ENCODE peak calls at places on chromosomes 16 and 17, in six cellular contexts. C, W, B, D, P and I are unnamed samples.

GRCh38 chr17:43723697-43724359 is 34.8 kb downstream of the SOST start:
- DNase-seq in C (no peak), W (peak; percentile 27), B (no peak), D (no peak), P (peak; percentile 17), I (no peak)

GRCh38 chr16:10961231-10961630 is 16.9 kb downstream of the CLEC16A start:
- DNase-seq in C (no peak), W (no peak), B (no peak), D (no peak), P (no peak), I (no peak)

GRCh38 chr17:4903051-4903818 is at the start of gene CHRNE:
- DNase-seq in C (peak; percentile 37), W (peak; percentile 87), B (peak; percentile 91), D (peak; percentile 65), P (peak; percentile 80), I (peak; percentile 91)

GRCh38 chr17:81427446-81428120 is 32.3 kb downstream of the BAHCC1 start:
- DNase-seq in C (no peak), W (no peak), B (no peak), D (no peak), P (no peak), I (no peak)

GRCh38 chr17:28368306-28368831 is 1.7 kb downstream of the VTN start:
- DNase-seq in C (no peak), W (no peak), B (no peak), D (no peak), P (peak; percentile 88), I (no peak)

GRCh38 chr16:14502932-14503741 is 126.9 kb downstream of the PARN start:
- DNase-seq in C (peak; percentile 79), W (no peak), B (no peak), D (no peak), P (no peak), I (no peak)

GRCh38 chr17:34306466-34306865 is 12.8 kb upstream of the CCL8 start:
- DNase-seq in C (no peak), W (no peak), B (peak; percentile 51), D (no peak), P (no peak), I (peak; percentile 51)

GRCh38 chr17:42675984-42676423 is 790 bp downstream of the PLEKHH3 start:
- DNase-seq in C (no peak), W (no peak), B (peak; percentile 49), D (peak; percentile 65), P (no peak), I (no peak)

GRCh38 chr16:68737046-68737729 is at the start of gene CDH1:
- DNase-seq in C (no peak), W (peak; percentile 73), B (peak; percentile 99), D (no peak), P (no peak), I (peak; percentile 86)

GRCh38 chr17:7750321-7750821 is 32.8 kb downstream of the DNAH2 start:
- DNase-seq in C (no peak), W (no peak), B (no peak), D (no peak), P (no peak), I (no peak)

GRCh38 chr16:17369441-17369951 is 101.3 kb downstream of the XYLT1 start:
- DNase-seq in C (peak; percentile 53), W (no peak), B (no peak), D (no peak), P (no peak), I (no peak)

GRCh38 chr17:50396261-50397110 is 837 bp downstream of the LRRC59 start:
- DNase-seq in C (no peak), W (no peak), B (no peak), D (peak; percentile 55), P (peak; percentile 38), I (no peak)

GRCh38 chr16:85687651-85688471 is 893 bp downstream of the GINS2 start:
- DNase-seq in C (no peak), W (no peak), B (no peak), D (peak; percentile 33), P (no peak), I (no peak)

GRCh38 chr17:77313831-77314230 is 173.1 kb downstream of the SEC14L1 start:
- DNase-seq in C (no peak), W (no peak), B (no peak), D (no peak), P (no peak), I (no peak)

GRCh38 chr17:77310336-77310735 is 169.6 kb downstream of the SEC14L1 start:
- DNase-seq in C (no peak), W (no peak), B (no peak), D (no peak), P (no peak), I (no peak)

GRCh38 chr17:77312786-77313599 is 172.2 kb downstream of the SEC14L1 start:
- DNase-seq in C (no peak), W (no peak), B (no peak), D (no peak), P (peak; percentile 66), I (no peak)

GRCh38 chr17:77311371-77311981 is 170.7 kb downstream of the SEC14L1 start:
- DNase-seq in C (no peak), W (no peak), B (no peak), D (no peak), P (no peak), I (no peak)

GRCh38 chr17:77312061-77312684 is 171.4 kb downstream of the SEC14L1 start:
- DNase-seq in C (no peak), W (no peak), B (no peak), D (no peak), P (no peak), I (no peak)
- TF ChIP-seq ATF3 in C (no peak), W (no peak), B (no peak), D (no peak), P (no peak), I (no peak)

GRCh38 chr17:3448059-3448630 is 14.5 kb upstream of the OR1E2 start:
- DNase-seq in C (no peak), W (no peak), B (no peak), D (no peak), P (no peak), I (no peak)

DNA sequence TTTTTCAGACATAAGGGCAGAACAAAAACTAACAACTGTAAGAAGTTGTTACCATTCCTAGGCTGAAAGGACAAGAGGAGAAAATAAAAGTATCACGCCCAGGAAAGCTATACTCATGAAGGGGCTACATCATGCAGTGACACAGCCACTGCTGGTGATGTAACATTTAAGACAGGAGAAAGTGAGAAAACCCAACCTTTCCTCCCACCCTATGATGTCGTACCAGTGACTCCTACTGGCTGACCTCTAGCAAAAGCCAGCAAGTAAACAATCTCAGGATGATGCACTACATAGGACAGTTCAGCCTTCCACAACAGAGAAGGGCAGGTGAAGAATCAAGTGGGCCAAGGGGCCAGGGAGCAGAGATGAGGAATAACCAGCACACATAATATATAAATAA is 14.0 kb upstream of the OR1E2 start:
- DNase-seq in C (no peak), W (peak; percentile 34), B (peak; percentile 21), D (no peak), P (peak; percentile 6), I (no peak)
- TF ChIP-seq ATF3 in C (no peak), W (no peak), B (no peak), D (peak; percentile 56), P (no peak), I (peak; percentile 26)

GRCh38 chr17:71412803-71413202 is 708.0 kb upstream of the SOX9 start:
- DNase-seq in C (no peak), W (peak; percentile 93), B (no peak), D (no peak), P (no peak), I (no peak)
- TF ChIP-seq ATF3 in C (no peak), W (no peak), B (no peak), D (no peak), P (no peak), I (no peak)

GRCh38 chr17:69638516-69638915 is 224.0 kb downstream of the MAP2K6 start:
- DNase-seq in C (no peak), W (no peak), B (no peak), D (no peak), P (no peak), I (no peak)
- TF ChIP-seq ATF3 in C (no peak), W (no peak), B (no peak), D (no peak), P (no peak), I (no peak)

GRCh38 chr17:59688008-59688407 is 19.2 kb downstream of the PTRH2 start:
- DNase-seq in C (no peak), W (no peak), B (no peak), D (no peak), P (no peak), I (no peak)

GRCh38 chr17:59680314-59680713 is 26.9 kb downstream of the PTRH2 start:
- DNase-seq in C (no peak), W (no peak), B (no peak), D (no peak), P (no peak), I (no peak)

GRCh38 chr17:59683283-59683682 is 23.9 kb downstream of the PTRH2 start:
- DNase-seq in C (no peak), W (no peak), B (no peak), D (no peak), P (no peak), I (no peak)

DNA sequence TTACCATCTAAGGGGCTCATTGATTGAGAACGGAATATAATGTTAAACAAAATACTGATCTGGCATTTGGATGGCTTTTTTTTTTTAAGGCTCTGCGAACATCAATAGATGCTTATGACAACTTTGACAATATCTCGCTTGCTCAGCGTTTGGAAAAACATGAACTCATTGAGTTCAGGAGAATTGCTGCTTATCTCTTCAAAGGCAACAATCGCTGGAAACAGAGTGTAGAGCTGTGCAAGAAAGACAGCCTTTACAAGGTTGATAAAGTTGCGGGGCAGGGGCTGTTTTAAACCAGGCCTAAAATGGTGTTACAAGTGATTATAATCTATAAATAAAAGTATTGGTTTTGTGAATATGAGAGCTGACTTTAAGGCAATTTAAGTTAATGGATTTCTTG is 22.3 kb downstream of the PTRH2 start:
- DNase-seq in C (no peak), W (no peak), B (no peak), D (peak; percentile 55), P (no peak), I (no peak)
- TF ChIP-seq ATF3 in C (no peak), W (no peak), B (no peak), D (peak; percentile 36), P (no peak), I (no peak)

DNA sequence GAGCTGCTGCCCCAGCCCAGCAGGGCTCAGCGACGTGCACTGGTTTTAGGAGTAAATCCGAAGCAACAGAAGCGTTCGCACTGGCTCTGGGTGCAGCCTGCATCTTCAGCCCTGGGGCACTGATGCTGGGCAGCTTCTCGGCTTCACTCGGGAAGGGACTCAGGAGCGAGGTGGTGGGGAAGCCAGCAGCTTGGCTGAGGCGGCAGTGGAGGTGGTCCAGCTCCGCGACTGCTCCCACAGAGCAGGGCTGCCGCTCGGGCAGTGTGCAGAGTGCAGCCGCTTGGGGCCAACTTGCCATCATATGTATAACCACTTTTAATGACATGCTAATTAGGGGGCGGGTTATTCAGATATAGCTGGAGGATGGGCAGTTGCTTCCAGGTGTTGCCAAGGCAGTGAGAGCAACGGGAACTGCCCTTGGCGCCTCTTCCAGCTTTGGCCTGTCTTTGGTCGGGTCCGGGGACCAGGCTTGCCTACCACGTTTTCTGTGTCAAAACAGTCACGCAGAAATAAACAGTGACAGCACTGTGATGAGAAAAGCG is 26.7 kb downstream of the METRNL start:
- DNase-seq in C (no peak), W (no peak), B (no peak), D (no peak), P (no peak), I (no peak)
- TF ChIP-seq ATF3 in C (no peak), W (no peak), B (no peak), D (no peak), P (no peak), I (no peak)

DNA sequence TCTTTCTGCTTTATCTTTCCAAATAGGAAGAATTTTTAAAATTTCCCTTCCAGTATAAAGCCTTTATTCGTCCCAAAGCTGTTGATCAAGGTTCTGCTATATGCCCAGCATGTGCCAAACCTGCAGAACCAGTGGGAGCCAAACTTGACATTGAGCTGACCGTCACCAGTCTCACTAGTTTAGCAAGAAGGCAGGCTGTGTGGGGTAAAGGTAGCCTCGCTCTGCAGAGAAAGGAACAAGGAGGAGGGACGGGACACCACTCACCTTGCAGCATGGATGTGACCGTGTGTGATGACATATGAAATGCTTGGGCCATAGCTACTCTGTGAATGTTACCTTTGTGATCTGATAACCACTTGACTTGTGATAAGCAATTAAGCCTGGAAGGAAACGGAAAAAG is 392.2 kb downstream of the CPPED1 start:
- DNase-seq in C (no peak), W (no peak), B (no peak), D (no peak), P (no peak), I (no peak)
- TF ChIP-seq ATF3 in C (no peak), W (no peak), B (no peak), D (no peak), P (no peak), I (no peak)